ENCODE peak calls at places on chromosome 10, in four cellular contexts. Y is substantia nigra, X is anterior cingulate cortex, S is spleen. N is an unnamed sample.

GRCh38 chr10:79185067-79185774 is 116.5 kb downstream of the ZMIZ1 start:
- DNase-seq in Y (no peak), X (no peak), S (no peak), N (peak; percentile 49)

GRCh38 chr10:52883996-52884871 is 111.7 kb upstream of the MBL2 start:
- DNase-seq in Y (no peak), X (no peak), S (no peak), N (peak; percentile 33)

GRCh38 chr10:5078781-5079180 is 15.4 kb upstream of the AKR1C3 start:
- DNase-seq in Y (no peak), X (no peak), S (no peak), N (no peak)

GRCh38 chr10:32332299-32332750 is 14.6 kb downstream of the EPC1 start:
- DNase-seq in Y (no peak), X (no peak), S (no peak), N (peak; percentile 22)

GRCh38 chr10:71528371-71529202 is 131.9 kb downstream of the CDH23 start:
- DNase-seq in Y (no peak), X (peak; percentile 20), S (no peak), N (no peak)

GRCh38 chr10:110433740-110434139 is 64.0 kb upstream of the DUSP5 start:
- DNase-seq in Y (no peak), X (no peak), S (peak; percentile 69), N (no peak)

GRCh38 chr10:71094712-71095390 is 117.5 kb upstream of the UNC5B start:
- DNase-seq in Y (no peak), X (no peak), S (no peak), N (no peak)

GRCh38 chr10:60573342-60573741 is 183.7 kb upstream of the ANK3 start:
- DNase-seq in Y (no peak), X (no peak), S (no peak), N (peak; percentile 19)

GRCh38 chr10:77195101-77195500 is 442.5 kb downstream of the KCNMA1 start:
- DNase-seq in Y (no peak), X (no peak), S (no peak), N (no peak)

GRCh38 chr10:78977761-78978305 is 90.9 kb upstream of the ZMIZ1 start:
- DNase-seq in Y (no peak), X (no peak), S (no peak), N (no peak)

GRCh38 chr10:4384254-4384653 is 441.8 kb upstream of the AKR1E2 start:
- DNase-seq in Y (no peak), X (no peak), S (no peak), N (peak; percentile 23)

GRCh38 chr10:84194424-84195043 is at the start of gene CDHR1:
- DNase-seq in Y (no peak), X (peak; percentile 24), S (peak; percentile 88), N (no peak)

GRCh38 chr10:47047577-47048532 is 136.6 kb downstream of the PTPN20 start:
- DNase-seq in Y (peak; percentile 7), X (peak; percentile 58), S (peak; percentile 93), N (peak; percentile 27)

GRCh38 chr10:46523881-46524470 is 32.5 kb downstream of the GPRIN2 start:
- DNase-seq in Y (no peak), X (no peak), S (peak; percentile 61), N (no peak)

GRCh38 chr10:3783721-3784432 is 1.1 kb downstream of the KLF6 start:
- DNase-seq in Y (no peak), X (no peak), S (no peak), N (peak; percentile 30)

GRCh38 chr10:4840151-4840550 is 14.1 kb downstream of the AKR1E2 start:
- DNase-seq in Y (no peak), X (no peak), S (no peak), N (no peak)

GRCh38 chr10:93319855-93320254 is 162.3 kb downstream of the MYOF start:
- DNase-seq in Y (no peak), X (no peak), S (no peak), N (no peak)

GRCh38 chr10:124180947-124181549 is 87.7 kb upstream of the CHST15 start:
- DNase-seq in Y (no peak), X (no peak), S (no peak), N (no peak)

GRCh38 chr10:130400890-130401289 is 264.7 kb downstream of the GLRX3 start:
- DNase-seq in Y (no peak), X (no peak), S (no peak), N (no peak)

GRCh38 chr10:102752934-102753664 is 9.4 kb downstream of the WBP1L start:
- DNase-seq in Y (no peak), X (no peak), S (peak; percentile 61), N (peak; percentile 88)

GRCh38 chr10:31456463-31456862 is 137.4 kb downstream of the ZEB1 start:
- DNase-seq in Y (no peak), X (no peak), S (no peak), N (no peak)

GRCh38 chr10:48924988-48925387 is 14.7 kb downstream of the LRRC18 start:
- DNase-seq in Y (no peak), X (no peak), S (no peak), N (no peak)

GRCh38 chr10:100370976-100371706 is 24.1 kb downstream of the SCD start:
- DNase-seq in Y (peak; percentile 26), X (peak; percentile 75), S (peak; percentile 84), N (peak; percentile 84)